ENCODE peak calls at places on chromosomes 16 and 17, in ten cellular contexts. F, U, O, J, V, B, C, P, N and X are unnamed samples.

GRCh38 chr16:10172848-10173655 is 9.2 kb downstream of the GRIN2A start:
- DNase-seq in P (no peak), C (no peak), U (peak), N (no peak), O (no peak), B (no peak), F (no peak), J (no peak), V (no peak), X (no peak)

GRCh38 chr17:50198026-50198669 is 3.3 kb downstream of the COL1A1 start:
- DNase-seq in N (peak), B (no peak), P (peak), V (no peak), F (peak), C (peak), J (peak), U (no peak), O (no peak), X (no peak)

GRCh38 chr16:66324785-66325184 is 41.7 kb upstream of the CDH5 start:
- DNase-seq in U (no peak), P (peak), N (no peak), F (peak), B (no peak), C (no peak), O (no peak), J (no peak), V (no peak), X (no peak)

GRCh38 chr17:72922223-72922622 is 170.3 kb downstream of the SLC39A11 start:
- DNase-seq in F (no peak), B (no peak), U (no peak), O (no peak), J (no peak), C (no peak), V (no peak), N (no peak), P (no peak), X (no peak)

GRCh38 chr16:71356051-71356740 is 2.3 kb upstream of the CALB2 start:
- DNase-seq in J (no peak), N (no peak), U (no peak), F (no peak), B (peak), V (no peak), C (no peak), P (no peak), O (no peak), X (no peak)

GRCh38 chr17:1347681-1348318 is 52.2 kb downstream of the YWHAE start:
- DNase-seq in B (peak), C (peak), U (no peak), V (no peak), P (no peak), F (no peak), J (peak), N (no peak), O (no peak), X (no peak)

GRCh38 chr17:9854255-9854654 is 28.5 kb downstream of the GLP2R start:
- DNase-seq in B (peak), N (no peak), J (no peak), U (no peak), O (no peak), F (no peak), V (no peak), C (no peak), P (no peak), X (no peak)

GRCh38 chr16:19717319-19717718 is 708 bp downstream of the KNOP1 start:
- DNase-seq in C (no peak), F (no peak), V (no peak), O (no peak), P (peak), N (no peak), J (no peak), B (no peak), U (no peak), X (no peak)

GRCh38 chr17:45965741-45966140 is 33.3 kb upstream of the STH start:
- DNase-seq in B (no peak), N (no peak), P (no peak), C (no peak), V (no peak), U (no peak), J (no peak), O (no peak), F (no peak), X (no peak)

GRCh38 chr16:3945751-3946603 is 65.5 kb upstream of the CREBBP start:
- DNase-seq in F (peak), P (no peak), J (peak), U (no peak), B (no peak), V (no peak), O (peak), N (peak), C (no peak), X (no peak)

GRCh38 chr17:187130-187529 is 5.7 kb upstream of the DOC2B start:
- DNase-seq in N (no peak), P (peak), V (no peak), J (no peak), B (no peak), U (no peak), F (no peak), O (no peak), C (no peak), X (no peak)

GRCh38 chr17:67891481-67892119 is 66.3 kb downstream of the BPTF start:
- DNase-seq in P (peak), B (no peak), V (no peak), N (no peak), J (peak), F (peak), U (no peak), O (peak), C (no peak), X (no peak)

DNA sequence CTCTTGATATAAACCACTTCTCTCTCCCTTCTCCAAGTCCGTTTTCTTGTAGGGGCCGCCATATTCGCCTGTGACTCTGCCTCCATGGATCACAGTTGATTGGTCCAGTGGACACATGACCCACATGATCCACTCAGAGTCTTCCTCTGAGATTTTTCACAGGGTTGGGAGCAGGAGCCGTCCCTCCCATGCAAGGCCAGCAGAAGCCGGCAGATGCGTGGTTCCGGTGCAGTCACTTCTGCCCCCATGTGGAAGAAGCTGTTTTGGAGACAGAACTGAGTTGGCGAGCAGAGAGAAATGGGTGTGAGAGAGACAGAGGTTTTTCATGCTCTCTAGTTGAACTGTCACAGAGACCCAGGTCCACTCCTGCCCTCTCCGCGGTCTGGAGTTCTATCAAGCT is 83.3 kb downstream of the C16orf95 start:
- DNase-seq in F (peak), U (no peak), C (no peak), O (no peak), N (no peak), B (peak), V (no peak), J (no peak), P (peak), X (no peak)
- TF ChIP-seq CTCF in F (peak), U (no peak), C (no peak), O (peak), N (no peak), B (no peak), V (peak), J (no peak), P (peak), X (peak)

DNA sequence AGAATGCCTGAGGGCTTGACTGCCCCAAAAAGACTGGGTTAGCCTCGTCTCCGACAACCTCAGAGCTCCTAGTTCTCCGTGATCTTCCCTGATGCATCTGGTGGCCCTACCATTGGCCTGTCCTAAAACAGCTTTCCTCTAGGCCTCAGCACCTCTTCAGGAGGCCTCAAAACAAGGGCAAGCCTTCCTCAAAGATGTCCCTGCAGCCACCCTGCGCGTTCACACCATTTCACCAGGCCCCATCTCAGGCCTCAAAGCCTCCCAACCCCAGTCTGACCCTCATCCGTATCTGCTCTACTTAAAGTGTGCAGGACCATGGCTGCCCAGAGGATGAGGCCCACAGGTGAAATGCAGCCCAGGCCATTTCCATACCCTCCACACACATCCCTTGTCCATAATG is 7.4 kb downstream of the ALOXE3 start:
- DNase-seq in V (no peak), B (no peak), J (no peak), U (no peak), O (no peak), P (no peak), N (no peak), F (no peak), C (no peak), X (no peak)
- TF ChIP-seq CTCF in V (no peak), B (no peak), J (no peak), U (no peak), O (no peak), P (no peak), N (no peak), F (no peak), C (no peak), X (no peak)

GRCh38 chr17:63512896-63513644 is 10.1 kb upstream of the KCNH6 start:
- DNase-seq in F (no peak), C (no peak), P (no peak), B (no peak), O (no peak), V (no peak), J (no peak), U (no peak), N (no peak), X (no peak)
- TF ChIP-seq CTCF in F (no peak), C (no peak), P (no peak), B (no peak), O (no peak), V (no peak), J (no peak), U (no peak), N (no peak), X (no peak)

DNA sequence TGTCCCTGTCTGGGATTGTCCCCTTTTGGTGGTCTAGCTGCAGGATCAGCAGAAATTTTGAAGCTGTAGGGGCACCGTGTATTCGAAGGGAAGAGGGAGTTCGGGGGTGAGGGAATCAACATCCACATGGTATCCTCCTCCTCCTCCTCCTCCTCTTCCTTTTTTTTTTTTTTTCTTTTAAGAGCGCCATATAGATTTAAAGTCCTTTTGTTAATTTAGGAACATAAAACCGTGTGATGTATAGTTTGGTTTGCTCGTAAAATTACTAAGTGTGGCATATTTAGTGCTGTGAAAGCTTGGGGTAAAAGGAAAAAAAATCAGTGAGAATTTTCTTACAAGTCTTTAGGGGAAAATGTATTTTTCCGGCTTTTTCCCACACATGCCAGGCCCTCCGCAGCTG is 50.1 kb upstream of the GSE1 start:
- DNase-seq in C (no peak), N (no peak), V (no peak), J (no peak), O (no peak), P (no peak), B (no peak), F (no peak), U (no peak), X (no peak)
- TF ChIP-seq CTCF in C (no peak), N (no peak), V (no peak), J (no peak), O (no peak), P (no peak), B (no peak), F (no peak), U (no peak), X (no peak)

GRCh38 chr16:24834459-24835335 is 11.1 kb upstream of the SLC5A11 start:
- DNase-seq in N (no peak), V (no peak), P (peak), C (peak), F (peak), U (no peak), B (no peak), J (peak), O (no peak), X (no peak)
- TF ChIP-seq CTCF in N (no peak), V (peak), P (peak), C (peak), F (peak), U (peak), B (no peak), J (peak), O (peak), X (peak)

GRCh38 chr16:24504467-24505345 is 34.7 kb upstream of the RBBP6 start:
- DNase-seq in U (peak), F (peak), V (peak), B (peak), C (peak), O (peak), P (peak), N (no peak), J (peak), X (no peak)

GRCh38 chr16:24497405-24497804 is 42.0 kb upstream of the RBBP6 start:
- DNase-seq in P (no peak), C (no peak), U (no peak), O (no peak), F (peak), B (no peak), J (no peak), V (no peak), N (no peak), X (no peak)

GRCh38 chr16:24493859-24494258 is 45.5 kb upstream of the RBBP6 start:
- DNase-seq in V (no peak), C (no peak), U (no peak), O (no peak), F (no peak), N (no peak), B (no peak), J (no peak), P (no peak), X (no peak)

GRCh38 chr16:24499193-24499814 is 40.1 kb upstream of the RBBP6 start:
- DNase-seq in C (peak), N (no peak), P (peak), U (no peak), F (peak), B (no peak), J (peak), O (no peak), V (peak), X (no peak)
- TF ChIP-seq CTCF in C (no peak), N (no peak), P (peak), U (peak), F (peak), B (no peak), J (no peak), O (peak), V (peak), X (peak)